ENCODE peak calls at places on chromosomes 16 and 17, in four cellular contexts. One of them, this sample, is unnamed.
A peak's percentile ranks its signal among the peaks of the same experiment; 100 is the strongest.

GRCh38 chr16:1556254-1556653 is 22.8 kb downstream of the TMEM204 start:
- DNase-seq in K562: no peak
- DNase-seq in HCT116: no peak
- DNase-seq in SK-N-SH: no peak
- DNase-seq in this sample: no peak

GRCh38 chr16:14056970-14057369 is 14.1 kb upstream of the MRTFB start:
- DNase-seq in HCT116: no peak
- DNase-seq in SK-N-SH: no peak
- DNase-seq in K562: no peak
- DNase-seq in this sample: no peak

GRCh38 chr16:51825740-51826139 is 674.7 kb upstream of the SALL1 start:
- DNase-seq in HCT116: no peak
- DNase-seq in SK-N-SH: no peak
- DNase-seq in K562: no peak
- DNase-seq in this sample: no peak

GRCh38 chr17:43079578-43080302 is 45.4 kb downstream of the BRCA1 start:
- DNase-seq in SK-N-SH: no peak
- DNase-seq in HCT116: no peak
- DNase-seq in K562: no peak
- DNase-seq in this sample: no peak

GRCh38 chr17:64385187-64386083 is 5.2 kb downstream of the PECAM1 start:
- DNase-seq in SK-N-SH: no peak
- DNase-seq in K562: peak; percentile 78
- DNase-seq in HCT116: peak; percentile 46
- DNase-seq in this sample: no peak

GRCh38 chr17:2295575-2295974 is 8.0 kb downstream of the SMG6 start:
- DNase-seq in SK-N-SH: no peak
- DNase-seq in HCT116: no peak
- DNase-seq in K562: peak; percentile 15
- DNase-seq in this sample: no peak

GRCh38 chr17:62826956-62827355 is 18.8 kb upstream of the MARCHF10 start:
- DNase-seq in K562: no peak
- DNase-seq in HCT116: no peak
- DNase-seq in SK-N-SH: no peak
- DNase-seq in this sample: no peak

GRCh38 chr16:86579268-86580062 is 1.1 kb downstream of the FOXL1 start:
- DNase-seq in SK-N-SH: no peak
- DNase-seq in HCT116: no peak
- DNase-seq in K562: no peak
- DNase-seq in this sample: no peak

GRCh38 chr16:84795338-84796053 is 24.3 kb upstream of the CRISPLD2 start:
- DNase-seq in SK-N-SH: no peak
- DNase-seq in K562: no peak
- DNase-seq in HCT116: no peak
- DNase-seq in this sample: no peak

GRCh38 chr16:65547799-65548446 is 426.1 kb upstream of the CDH11 start:
- DNase-seq in HCT116: no peak
- DNase-seq in SK-N-SH: peak; percentile 21
- DNase-seq in K562: no peak
- DNase-seq in this sample: no peak

GRCh38 chr17:77140878-77141767 is at the start of gene SEC14L1:
- DNase-seq in SK-N-SH: peak; percentile 89
- DNase-seq in HCT116: no peak
- DNase-seq in K562: no peak
- DNase-seq in this sample: no peak

GRCh38 chr17:205176-205538 is 23.7 kb upstream of the DOC2B start:
- DNase-seq in HCT116: no peak
- DNase-seq in K562: no peak
- DNase-seq in SK-N-SH: no peak
- DNase-seq in this sample: no peak

GRCh38 chr17:82767041-82767754 is 15.3 kb downstream of the TBCD start:
- DNase-seq in HCT116: no peak
- DNase-seq in K562: peak; percentile 58
- DNase-seq in SK-N-SH: peak; percentile 76
- DNase-seq in this sample: no peak

GRCh38 chr17:78645421-78646295 is 68.5 kb upstream of the DNAH17 start:
- DNase-seq in HCT116: no peak
- DNase-seq in K562: no peak
- DNase-seq in SK-N-SH: peak; percentile 18
- DNase-seq in this sample: no peak

GRCh38 chr17:44354582-44355309 is 8.9 kb downstream of the FAM171A2 start:
- DNase-seq in HCT116: no peak
- DNase-seq in SK-N-SH: no peak
- DNase-seq in K562: no peak
- DNase-seq in this sample: no peak

GRCh38 chr16:83923581-83924365 is 24.9 kb downstream of the MLYCD start:
- DNase-seq in K562: no peak
- DNase-seq in HCT116: no peak
- DNase-seq in SK-N-SH: peak; percentile 18
- DNase-seq in this sample: no peak

GRCh38 chr17:17792551-17793377 is 44.0 kb downstream of the SREBF1 start:
- DNase-seq in HCT116: no peak
- DNase-seq in K562: peak; percentile 28
- DNase-seq in SK-N-SH: peak; percentile 84
- DNase-seq in this sample: no peak

GRCh38 chr17:63136381-63137012 is 170.5 kb downstream of the TANC2 start:
- DNase-seq in HCT116: no peak
- DNase-seq in K562: no peak
- DNase-seq in SK-N-SH: no peak
- DNase-seq in this sample: no peak

GRCh38 chr17:43367588-43368242 is 31.1 kb upstream of the ARL4D start:
- DNase-seq in SK-N-SH: peak; percentile 67
- DNase-seq in K562: peak; percentile 27
- DNase-seq in HCT116: peak; percentile 96
- DNase-seq in this sample: peak; percentile 93

GRCh38 chr16:47634126-47634525 is 173.0 kb downstream of the PHKB start:
- DNase-seq in HCT116: no peak
- DNase-seq in SK-N-SH: no peak
- DNase-seq in K562: no peak
- DNase-seq in this sample: no peak

GRCh38 chr16:14015948-14016347 is 55.2 kb upstream of the MRTFB start:
- DNase-seq in K562: no peak
- DNase-seq in SK-N-SH: no peak
- DNase-seq in HCT116: no peak
- DNase-seq in this sample: peak; percentile 67

GRCh38 chr17:67801626-67802175 is 23.6 kb upstream of the BPTF start:
- DNase-seq in SK-N-SH: no peak
- DNase-seq in HCT116: no peak
- DNase-seq in K562: peak; percentile 53
- DNase-seq in this sample: no peak

GRCh38 chr17:53150101-53150698 is 672.5 kb upstream of the KIF2B start:
- DNase-seq in HCT116: no peak
- DNase-seq in SK-N-SH: peak; percentile 23
- DNase-seq in K562: no peak
- DNase-seq in this sample: no peak

GRCh38 chr17:41301916-41302901 is at the start of gene KRTAP29-1:
- DNase-seq in SK-N-SH: no peak
- DNase-seq in K562: no peak
- DNase-seq in HCT116: no peak
- DNase-seq in this sample: no peak

GRCh38 chr17:73467651-73468050 is 155.8 kb upstream of the CDC42EP4 start:
- DNase-seq in K562: no peak
- DNase-seq in HCT116: no peak
- DNase-seq in SK-N-SH: no peak
- DNase-seq in this sample: no peak

GRCh38 chr17:73469311-73469710 is 157.5 kb upstream of the CDC42EP4 start:
- DNase-seq in SK-N-SH: no peak
- DNase-seq in K562: no peak
- DNase-seq in HCT116: no peak
- DNase-seq in this sample: no peak

GRCh38 chr17:73466704-73467433 is 155.1 kb upstream of the CDC42EP4 start:
- DNase-seq in HCT116: no peak
- DNase-seq in K562: no peak
- DNase-seq in SK-N-SH: no peak
- DNase-seq in this sample: no peak

GRCh38 chr17:73470369-73470768 is 158.6 kb upstream of the CDC42EP4 start:
- DNase-seq in SK-N-SH: no peak
- DNase-seq in HCT116: no peak
- DNase-seq in K562: no peak
- DNase-seq in this sample: no peak

DNA sequence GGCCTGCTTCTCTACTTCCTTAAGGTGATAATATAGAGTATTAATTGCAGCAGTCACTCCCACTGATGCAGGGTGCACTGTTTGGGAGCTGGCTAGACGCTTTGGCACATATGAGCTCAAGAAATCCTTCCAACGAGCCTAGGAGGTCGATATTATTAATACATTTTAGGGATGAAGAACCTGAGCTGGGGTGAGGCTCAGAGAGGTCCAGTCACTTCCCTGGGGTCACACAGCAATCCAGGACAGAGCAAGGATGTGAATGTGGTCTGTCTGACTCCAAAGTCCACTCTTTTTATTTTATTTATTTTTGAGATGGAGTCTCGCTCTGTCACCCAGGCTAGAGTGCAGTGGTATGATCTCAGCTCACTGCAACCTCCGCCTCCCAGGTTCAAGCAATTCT is 156.4 kb upstream of the CDC42EP4 start:
- DNase-seq in SK-N-SH: no peak
- DNase-seq in HCT116: no peak
- DNase-seq in K562: no peak
- DNase-seq in this sample: no peak
- TF ChIP-seq SIN3A in SK-N-SH: no peak
- TF ChIP-seq SIN3A in HCT116: no peak
- TF ChIP-seq SIN3A in K562: no peak
- TF ChIP-seq SIN3A in this sample: no peak

DNA sequence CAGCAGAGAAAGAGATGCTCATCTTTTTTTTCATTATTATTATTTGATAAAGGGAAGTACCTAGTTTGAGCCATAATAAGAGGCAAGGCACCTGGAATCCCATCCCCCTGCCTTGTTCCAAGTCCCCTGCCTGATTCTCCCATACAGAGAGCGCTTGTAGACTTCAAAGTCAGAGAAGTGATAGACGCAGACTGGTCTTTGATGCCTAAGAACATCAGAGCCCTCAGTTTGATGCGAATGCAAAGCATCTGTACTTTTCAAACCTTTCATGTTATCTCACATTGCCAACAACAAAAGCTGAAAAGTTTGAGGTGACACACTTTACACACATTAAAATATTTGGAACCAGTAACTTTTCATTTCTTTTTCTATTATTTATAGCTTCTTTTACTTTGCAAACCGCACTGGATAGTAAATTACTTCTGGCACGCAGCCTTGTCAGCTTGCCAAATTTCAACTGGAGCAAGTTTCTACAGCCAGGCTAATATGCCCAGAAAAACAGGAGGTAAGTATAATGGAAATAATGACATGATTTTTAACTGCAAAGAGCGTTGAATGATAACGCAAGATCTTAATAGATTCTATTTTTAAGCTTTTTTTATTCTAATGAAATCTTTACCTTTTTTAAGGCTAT is 6.0 kb upstream of the UTP6 start:
- DNase-seq in HCT116: no peak
- DNase-seq in K562: no peak
- DNase-seq in SK-N-SH: no peak
- DNase-seq in this sample: no peak
- TF ChIP-seq POLR2AphosphoS5 in HCT116: no peak
- TF ChIP-seq POLR2AphosphoS5 in K562: no peak
- TF ChIP-seq POLR2AphosphoS5 in SK-N-SH: no peak
- TF ChIP-seq POLR2AphosphoS5 in this sample: no peak

GRCh38 chr17:30234954-30235353 is 543 bp downstream of the SLC6A4 start:
- DNase-seq in HCT116: no peak
- DNase-seq in SK-N-SH: no peak
- DNase-seq in K562: no peak
- DNase-seq in this sample: no peak

GRCh38 chr17:30236297-30236624 is 764 bp upstream of the SLC6A4 start:
- DNase-seq in HCT116: no peak
- DNase-seq in SK-N-SH: no peak
- DNase-seq in K562: no peak
- DNase-seq in this sample: no peak

GRCh38 chr17:30236807-30237206 is 1.3 kb upstream of the SLC6A4 start:
- DNase-seq in HCT116: peak; percentile 7
- DNase-seq in SK-N-SH: peak; percentile 87
- DNase-seq in K562: no peak
- DNase-seq in this sample: no peak

GRCh38 chr17:30234296-30234695 is 1.2 kb downstream of the SLC6A4 start:
- DNase-seq in SK-N-SH: no peak
- DNase-seq in HCT116: no peak
- DNase-seq in K562: no peak
- DNase-seq in this sample: no peak

DNA sequence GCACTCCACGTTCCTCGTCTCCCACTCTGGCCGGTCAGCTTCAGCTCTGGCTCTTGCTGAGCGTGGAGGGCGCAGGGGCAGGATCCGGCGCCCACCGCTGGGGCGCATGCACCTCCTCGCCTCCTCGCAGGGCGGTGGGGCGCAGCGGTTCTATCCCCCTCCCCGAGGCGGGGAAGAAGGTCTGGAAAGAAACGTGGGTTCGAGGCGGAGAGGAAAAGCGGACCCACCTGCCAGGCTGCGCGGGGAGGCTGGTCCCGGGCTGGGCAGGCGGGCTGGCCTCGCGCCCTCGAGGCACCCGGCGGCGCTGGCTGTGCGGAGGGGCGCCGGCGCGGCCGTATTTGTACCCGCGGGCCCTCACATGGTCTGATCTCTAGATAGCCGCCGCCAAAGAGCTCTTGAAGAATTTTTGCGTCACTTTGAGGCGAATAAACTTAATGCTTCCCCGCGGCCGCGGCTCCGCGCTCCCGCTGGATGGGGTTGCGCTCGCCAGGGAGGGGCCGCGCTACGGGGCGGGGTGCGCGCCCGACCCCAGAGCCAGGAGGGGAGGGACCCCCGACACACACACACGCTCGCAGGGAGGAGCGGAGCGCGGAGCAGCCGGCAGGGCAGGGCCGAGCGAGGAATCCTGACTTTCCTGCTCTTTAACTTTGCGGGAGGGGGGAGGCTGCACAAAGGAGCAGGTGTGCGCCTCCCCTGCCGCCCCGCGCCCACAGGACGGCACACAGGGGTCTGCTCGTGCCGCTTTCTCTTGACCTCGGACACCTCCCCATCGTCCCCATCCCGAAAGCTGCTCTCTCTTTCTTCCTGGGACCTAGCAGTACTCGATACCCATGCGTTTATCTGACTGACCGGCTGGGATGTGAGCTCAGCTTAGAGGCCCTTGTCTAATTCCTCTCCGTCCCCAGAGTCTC is at the start of gene SLC6A4:
- DNase-seq in K562: no peak
- DNase-seq in HCT116: no peak
- DNase-seq in SK-N-SH: peak; percentile 78
- DNase-seq in this sample: no peak
- TF ChIP-seq SIN3A in K562: no peak
- TF ChIP-seq SIN3A in HCT116: no peak
- TF ChIP-seq SIN3A in SK-N-SH: no peak
- TF ChIP-seq SIN3A in this sample: no peak

DNA sequence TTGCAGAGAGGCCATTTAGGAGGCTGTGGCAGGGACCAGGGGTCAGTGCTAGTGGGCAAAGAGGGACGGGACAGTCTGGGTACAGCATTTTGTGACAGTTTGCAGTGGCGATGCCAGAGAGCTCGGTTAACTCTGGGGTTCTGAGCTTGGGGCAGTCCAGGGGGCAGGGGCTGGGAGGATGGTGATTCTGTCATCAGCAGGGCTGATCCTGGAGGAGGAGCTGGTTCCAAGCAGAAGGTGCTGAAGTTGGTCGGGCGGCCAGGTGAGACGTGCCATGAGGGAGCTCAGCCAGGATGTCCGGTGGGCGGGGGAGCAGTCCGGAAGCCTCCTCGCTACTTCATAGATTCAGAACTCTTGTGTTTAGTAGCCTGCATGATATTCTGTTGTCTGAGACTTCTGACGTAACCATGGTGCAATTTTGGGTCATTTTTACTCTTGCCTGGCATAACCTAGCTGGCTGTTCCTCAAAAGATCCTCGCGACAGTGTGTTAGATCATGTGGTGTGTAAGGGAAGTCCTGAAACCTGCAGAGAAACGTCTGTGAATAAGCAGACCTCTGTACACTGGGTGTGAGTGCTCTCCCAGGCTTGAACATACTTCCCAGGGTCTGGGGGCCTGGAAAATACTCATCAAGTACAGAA is 122.0 kb downstream of the CLEC16A start:
- DNase-seq in SK-N-SH: no peak
- DNase-seq in K562: no peak
- DNase-seq in HCT116: no peak
- DNase-seq in this sample: no peak
- TF ChIP-seq POLR2AphosphoS5 in SK-N-SH: no peak
- TF ChIP-seq POLR2AphosphoS5 in K562: no peak
- TF ChIP-seq POLR2AphosphoS5 in HCT116: no peak
- TF ChIP-seq POLR2AphosphoS5 in this sample: no peak

This sample was measured in Panc1.